ENCODE peak calls at places on chromosomes 4 and X, in ten cellular contexts. J is AG10803; W is astrocyte of the cerebellum; I is Panc1; F is BJ; Y is transverse colon; X is fibroblast of mammary gland; N is WERI-Rb-1; B is CD8-positive, alpha-beta T cell; Z is heart right ventricle. G is an unnamed sample.

GRCh38 chr4:179353791-179354190 is 1911.6 kb upstream of the AGA start:
- DNase-seq in J (no peak), W (no peak), I (no peak), F (no peak), Y (no peak), X (no peak), N (no peak), B (no peak), Z (no peak), G (no peak)

GRCh38 chr4:111977419-111977965 is 167.8 kb upstream of the FAM241A start:
- DNase-seq in J (no peak), W (no peak), I (no peak), F (no peak), Y (peak; percentile 73), X (no peak), N (no peak), B (no peak), Z (no peak), G (no peak)

GRCh38 chr4:95087657-95088455 is 330.1 kb downstream of the BMPR1B start:
- DNase-seq in J (no peak), W (no peak), I (no peak), F (no peak), Y (no peak), X (peak; percentile 19), N (no peak), B (no peak), Z (no peak), G (no peak)

GRCh38 chr4:3880595-3881120 is 114.5 kb downstream of the ADRA2C start:
- DNase-seq in J (peak; percentile 35), W (peak; percentile 6), I (peak; percentile 15), F (no peak), Y (peak; percentile 71), X (peak; percentile 45), N (peak; percentile 87), B (peak; percentile 52), Z (peak; percentile 71), G (peak; percentile 13)

GRCh38 chr4:56038763-56039162 is 90.0 kb downstream of the CEP135 start:
- DNase-seq in J (no peak), W (no peak), I (no peak), F (no peak), Y (no peak), X (no peak), N (no peak), B (no peak), Z (no peak), G (no peak)

GRCh38 chrX:138775501-138775900 is 64.0 kb upstream of the FGF13 start:
- DNase-seq in J (peak; percentile 48), W (peak; percentile 12), I (no peak), F (no peak), Y (no peak), X (peak; percentile 55), N (no peak), B (no peak), Z (no peak), G (no peak)

GRCh38 chrX:124506031-124506430 is 159.7 kb downstream of the SH2D1A start:
- DNase-seq in J (no peak), W (no peak), I (no peak), F (no peak), Y (no peak), X (no peak), N (no peak), B (no peak), Z (no peak), G (no peak)

GRCh38 chr4:41799126-41799525 is 50.6 kb upstream of the PHOX2B start:
- DNase-seq in J (no peak), W (no peak), I (no peak), F (no peak), Y (no peak), X (no peak), N (no peak), B (no peak), Z (no peak), G (no peak)

GRCh38 chr4:87707279-87707918 is 57.3 kb downstream of the DMP1 start:
- DNase-seq in J (no peak), W (no peak), I (no peak), F (no peak), Y (no peak), X (no peak), N (no peak), B (no peak), Z (no peak), G (no peak)

GRCh38 chrX:115693476-115693875 is 132.5 kb downstream of the PLS3 start:
- DNase-seq in J (no peak), W (no peak), I (no peak), F (no peak), Y (no peak), X (no peak), N (no peak), B (no peak), Z (no peak), G (no peak)

GRCh38 chrX:101407748-101408529 is at the start of the genes GLA and HNRNPH2:
- DNase-seq in J (peak; percentile 99), W (peak; percentile 97), I (peak; percentile 99), F (peak; percentile 97), Y (peak; percentile 92), X (peak; percentile 99), N (peak; percentile 88), B (peak; percentile 76), Z (peak; percentile 81), G (peak; percentile 97)

GRCh38 chrX:101409043-101409442 is 1.0 kb downstream of the HNRNPH2 start:
- DNase-seq in J (no peak), W (no peak), I (no peak), F (no peak), Y (no peak), X (no peak), N (no peak), B (no peak), Z (no peak), G (no peak)

GRCh38 chrX:101408530-101408836 is 461 bp downstream of the HNRNPH2 start:
- DNase-seq in J (no peak), W (no peak), I (no peak), F (no peak), Y (no peak), X (no peak), N (no peak), B (no peak), Z (no peak), G (no peak)

GRCh38 chrX:101411984-101412383 is 4.0 kb downstream of the HNRNPH2 start:
- DNase-seq in J (no peak), W (no peak), I (no peak), F (no peak), Y (no peak), X (no peak), N (no peak), B (no peak), Z (no peak), G (no peak)

GRCh38 chrX:101410461-101410860 is 2.4 kb downstream of the HNRNPH2 start:
- DNase-seq in J (no peak), W (no peak), I (no peak), F (no peak), Y (no peak), X (no peak), N (no peak), B (no peak), Z (no peak), G (no peak)
- H3K4me3 ChIP-seq in J (peak overlapping the region; percentile 73), W (peak overlapping the region; percentile 24), I (peak overlapping the region; percentile 15), F (no peak overlapping the region), Y (no peak overlapping the region), X (peak overlapping the region; percentile 11), N (no peak overlapping the region), B (no peak overlapping the region), Z (no peak overlapping the region), G (no peak overlapping the region)

DNA sequence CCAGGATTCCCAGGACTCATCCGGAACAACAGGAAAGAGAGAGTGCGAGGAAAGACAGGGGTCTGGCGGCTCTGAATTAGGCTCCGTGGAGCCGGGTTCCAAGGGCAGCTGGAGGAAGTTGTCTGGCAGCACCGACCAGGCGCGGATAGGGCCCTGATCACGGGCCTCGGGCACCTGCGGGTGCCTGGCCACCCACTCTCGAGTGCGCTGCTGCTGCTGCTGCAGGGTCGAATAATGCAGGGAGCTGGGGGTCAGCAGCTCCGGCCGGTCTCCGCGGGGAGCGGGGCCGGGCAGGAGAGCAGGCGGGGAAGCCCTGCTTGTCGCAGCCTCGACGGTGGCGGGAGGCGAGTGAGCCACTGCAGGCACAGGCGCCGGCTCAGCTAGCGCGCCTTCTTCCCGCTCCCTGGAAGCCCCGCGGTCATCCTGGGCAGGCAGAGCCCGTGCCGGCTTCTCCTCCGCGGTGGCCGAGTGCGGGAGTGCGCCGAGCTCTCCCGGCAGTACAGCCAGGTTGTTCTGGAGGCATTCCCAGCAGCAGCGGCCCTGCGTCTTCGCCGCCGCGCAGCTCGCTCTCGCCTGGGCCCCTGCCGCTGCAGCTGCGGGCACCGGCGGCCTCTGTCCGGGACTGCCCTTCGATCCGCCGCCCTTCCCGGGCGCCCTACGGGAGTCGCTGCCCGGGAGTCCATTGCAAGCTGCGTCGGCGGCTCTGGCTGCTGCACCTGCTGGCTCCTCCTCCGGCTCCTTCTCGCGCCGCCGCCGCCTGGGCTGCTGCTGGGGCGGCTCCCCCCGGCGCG is 1.0 kb downstream of the SOWAHB start:
- DNase-seq in J (peak; percentile 9), W (no peak), I (no peak), F (no peak), Y (peak; percentile 58), X (no peak), N (peak; percentile 28), B (no peak), Z (peak; percentile 21), G (no peak)
- H3K4me3 ChIP-seq in J (peak overlapping the region; percentile 25), W (peak overlapping the region; percentile 44), I (peak overlapping the region; percentile 29), F (peak overlapping the region; percentile 32), Y (peak overlapping the region; percentile 64), X (no peak overlapping the region), N (peak overlapping the region; percentile 47), B (peak overlapping the region; percentile 16), Z (peak overlapping the region; percentile 35), G (peak overlapping the region; percentile 30)

GRCh38 chrX:150360331-150360730 is 2.8 kb upstream of the MAMLD1 start:
- DNase-seq in J (no peak), W (no peak), I (no peak), F (no peak), Y (no peak), X (no peak), N (peak; percentile 2), B (no peak), Z (no peak), G (no peak)

GRCh38 chrX:150362599-150363481 is at the start of gene MAMLD1:
- DNase-seq in J (peak; percentile 82), W (no peak), I (no peak), F (no peak), Y (peak; percentile 67), X (peak; percentile 74), N (peak; percentile 23), B (peak; percentile 40), Z (peak; percentile 68), G (peak; percentile 51)

GRCh38 chrX:150363561-150364346 is 637 bp downstream of the MAMLD1 start:
- DNase-seq in J (peak; percentile 40), W (no peak), I (no peak), F (no peak), Y (peak; percentile 14), X (peak; percentile 37), N (no peak), B (no peak), Z (peak; percentile 22), G (no peak)

GRCh38 chrX:150361070-150361776 is 1.9 kb upstream of the MAMLD1 start:
- DNase-seq in J (no peak), W (no peak), I (no peak), F (no peak), Y (peak; percentile 22), X (no peak), N (peak; percentile 17), B (no peak), Z (peak; percentile 8), G (no peak)

GRCh38 chrX:150361777-150362351 is 1.3 kb upstream of the MAMLD1 start:
- DNase-seq in J (no peak), W (no peak), I (no peak), F (no peak), Y (no peak), X (no peak), N (peak; percentile 11), B (no peak), Z (peak; percentile 9), G (no peak)
- H3K4me3 ChIP-seq in J (peak overlapping the region; percentile 76), W (peak overlapping the region; percentile 51), I (peak overlapping the region; percentile 84), F (peak overlapping the region; percentile 69), Y (peak overlapping the region; percentile 44), X (peak overlapping the region; percentile 57), N (no peak overlapping the region), B (peak overlapping the region; percentile 66), Z (peak overlapping the region; percentile 52), G (peak overlapping the region; percentile 67)

GRCh38 chr4:142549726-142550463 is 296.2 kb downstream of the INPP4B start:
- DNase-seq in J (peak; percentile 82), W (peak; percentile 71), I (no peak), F (peak; percentile 48), Y (no peak), X (peak; percentile 85), N (no peak), B (no peak), Z (no peak), G (no peak)
- H3K4me3 ChIP-seq in J (no peak overlapping the region), W (no peak overlapping the region), I (no peak overlapping the region), F (no peak overlapping the region), Y (no peak overlapping the region), X (no peak overlapping the region), N (no peak overlapping the region), B (no peak overlapping the region), Z (no peak overlapping the region), G (no peak overlapping the region)

G was measured in AG09309.